ENCODE peak calls at places on chromosomes 12 and 14, in seven cellular contexts. One of them, this sample, is unnamed.

GRCh38 chr12:66813137-66813867 is 134.4 kb upstream of the GRIP1 start:
- DNase-seq in hypothalamus: no peak
- DNase-seq in fibroblast of mammary gland: no peak
- DNase-seq in activated naive CD8-positive, alpha-beta T cell treated with anti-CD3 and anti-CD28 coated beads for 36 hours: peak
- DNase-seq in neuronal stem cell: no peak
- DNase-seq in HFF-Myc: no peak
- DNase-seq in endothelial cell of umbilical vein: no peak
- DNase-seq in this sample: peak

GRCh38 chr12:42704810-42705401 is 115.4 kb upstream of the PRICKLE1 start:
- DNase-seq in hypothalamus: no peak
- DNase-seq in fibroblast of mammary gland: no peak
- DNase-seq in activated naive CD8-positive, alpha-beta T cell treated with anti-CD3 and anti-CD28 coated beads for 36 hours: no peak
- DNase-seq in neuronal stem cell: no peak
- DNase-seq in HFF-Myc: no peak
- DNase-seq in endothelial cell of umbilical vein: no peak
- DNase-seq in this sample: no peak

GRCh38 chr12:29041621-29042020 is 107.5 kb upstream of the FAR2 start:
- DNase-seq in hypothalamus: no peak
- DNase-seq in fibroblast of mammary gland: peak
- DNase-seq in activated naive CD8-positive, alpha-beta T cell treated with anti-CD3 and anti-CD28 coated beads for 36 hours: no peak
- DNase-seq in neuronal stem cell: no peak
- DNase-seq in HFF-Myc: peak
- DNase-seq in endothelial cell of umbilical vein: peak
- DNase-seq in this sample: no peak

GRCh38 chr12:11687538-11687937 is 38.1 kb downstream of the ETV6 start:
- DNase-seq in hypothalamus: no peak
- DNase-seq in fibroblast of mammary gland: no peak
- DNase-seq in activated naive CD8-positive, alpha-beta T cell treated with anti-CD3 and anti-CD28 coated beads for 36 hours: no peak
- DNase-seq in neuronal stem cell: no peak
- DNase-seq in HFF-Myc: no peak
- DNase-seq in endothelial cell of umbilical vein: no peak
- DNase-seq in this sample: no peak

GRCh38 chr12:26691234-26691970 is 141.6 kb downstream of the ITPR2 start:
- DNase-seq in hypothalamus: no peak
- DNase-seq in fibroblast of mammary gland: peak
- DNase-seq in activated naive CD8-positive, alpha-beta T cell treated with anti-CD3 and anti-CD28 coated beads for 36 hours: no peak
- DNase-seq in neuronal stem cell: peak
- DNase-seq in HFF-Myc: peak
- DNase-seq in endothelial cell of umbilical vein: peak
- DNase-seq in this sample: no peak

GRCh38 chr12:65637774-65638173 is 186.5 kb upstream of the HMGA2 start:
- DNase-seq in hypothalamus: no peak
- DNase-seq in fibroblast of mammary gland: peak
- DNase-seq in activated naive CD8-positive, alpha-beta T cell treated with anti-CD3 and anti-CD28 coated beads for 36 hours: no peak
- DNase-seq in neuronal stem cell: no peak
- DNase-seq in HFF-Myc: no peak
- DNase-seq in endothelial cell of umbilical vein: peak
- DNase-seq in this sample: no peak

GRCh38 chr14:31395572-31396205 is 24.7 kb downstream of the HEATR5A start:
- DNase-seq in hypothalamus: no peak
- DNase-seq in fibroblast of mammary gland: peak
- DNase-seq in activated naive CD8-positive, alpha-beta T cell treated with anti-CD3 and anti-CD28 coated beads for 36 hours: no peak
- DNase-seq in neuronal stem cell: no peak
- DNase-seq in HFF-Myc: no peak
- DNase-seq in endothelial cell of umbilical vein: no peak
- DNase-seq in this sample: no peak

GRCh38 chr14:34060747-34061050 is 109.8 kb upstream of the EGLN3 start:
- DNase-seq in hypothalamus: no peak
- DNase-seq in fibroblast of mammary gland: no peak
- DNase-seq in activated naive CD8-positive, alpha-beta T cell treated with anti-CD3 and anti-CD28 coated beads for 36 hours: no peak
- DNase-seq in neuronal stem cell: no peak
- DNase-seq in HFF-Myc: no peak
- DNase-seq in endothelial cell of umbilical vein: no peak
- DNase-seq in this sample: no peak

GRCh38 chr12:44078273-44078672 is 242.4 kb downstream of the TMEM117 start:
- DNase-seq in hypothalamus: no peak
- DNase-seq in fibroblast of mammary gland: peak
- DNase-seq in activated naive CD8-positive, alpha-beta T cell treated with anti-CD3 and anti-CD28 coated beads for 36 hours: no peak
- DNase-seq in neuronal stem cell: no peak
- DNase-seq in HFF-Myc: no peak
- DNase-seq in endothelial cell of umbilical vein: no peak
- DNase-seq in this sample: no peak

GRCh38 chr12:79174656-79175055 is 310.1 kb downstream of the SYT1 start:
- DNase-seq in hypothalamus: no peak
- DNase-seq in fibroblast of mammary gland: peak
- DNase-seq in activated naive CD8-positive, alpha-beta T cell treated with anti-CD3 and anti-CD28 coated beads for 36 hours: no peak
- DNase-seq in neuronal stem cell: no peak
- DNase-seq in HFF-Myc: peak
- DNase-seq in endothelial cell of umbilical vein: peak
- DNase-seq in this sample: peak